ENCODE peak calls at places on chromosomes 6 and 20, in six cellular contexts. Z, M, I, A, H and P are unnamed samples.

GRCh38 chr20:17710379-17711305 is 10.9 kb downstream of the BANF2 start:
- DNase-seq in Z (no peak), M (no peak), I (no peak), A (no peak), H (no peak), P (no peak)

GRCh38 chr20:53547664-53548239 is 45.9 kb downstream of the ZNF217 start:
- DNase-seq in Z (peak), M (peak), I (peak), A (peak), H (peak), P (peak)

GRCh38 chr6:129370268-129370916 is 339.6 kb downstream of the ARHGAP18 start:
- DNase-seq in Z (no peak), M (peak), I (peak), A (peak), H (peak), P (peak)

GRCh38 chr20:38728911-38729642 is 4.8 kb downstream of the SLC32A1 start:
- DNase-seq in Z (no peak), M (no peak), I (no peak), A (no peak), H (peak), P (no peak)

GRCh38 chr6:110098511-110099116 is 80.9 kb downstream of the WASF1 start:
- DNase-seq in Z (no peak), M (no peak), I (no peak), A (no peak), H (no peak), P (no peak)

GRCh38 chr6:14038636-14039035 is 78.9 kb upstream of the CD83 start:
- DNase-seq in Z (no peak), M (no peak), I (no peak), A (no peak), H (no peak), P (no peak)

GRCh38 chr6:24760210-24760609 is 14.5 kb upstream of the GMNN start:
- DNase-seq in Z (no peak), M (no peak), I (no peak), A (no peak), H (no peak), P (no peak)

GRCh38 chr6:106530026-106530425 is 99.3 kb downstream of the RTN4IP1 start:
- DNase-seq in Z (no peak), M (no peak), I (no peak), A (no peak), H (no peak), P (no peak)